ENCODE peak calls at places on chromosomes 4 and X, in six cellular contexts. I is Panc1; K is stimulated activated CD8-positive, alpha-beta memory T cell treated with anti-CD3 and anti-CD28 coated beads, Interleukin-4, amount 100 ng/mL, for 24 hours; F is right lobe of liver; U is hypothalamus; P is A549. G is an unnamed sample.

GRCh38 chr4:42865572-42866189 is 26.8 kb upstream of the GRXCR1 start:
- DNase-seq in I (peak), K (peak), F (peak), U (peak), P (peak), G (peak)

GRCh38 chr4:129394635-129395034 is 298.7 kb downstream of the C4orf33 start:
- DNase-seq in I (no peak), K (no peak), F (no peak), U (no peak), P (no peak), G (no peak)

GRCh38 chr4:8517946-8518345 is 62.2 kb upstream of the GPR78 start:
- DNase-seq in I (no peak), K (no peak), F (no peak), U (no peak), P (no peak), G (no peak)

GRCh38 chrX:33817266-33817665 is 314.8 kb downstream of the FAM47A start:
- DNase-seq in I (no peak), K (no peak), F (no peak), U (no peak), P (no peak), G (no peak)

GRCh38 chr4:144316869-144317268 is 176.4 kb upstream of the GYPA start:
- DNase-seq in I (no peak), K (no peak), F (no peak), U (no peak), P (no peak), G (no peak)

GRCh38 chrX:362937-363620 is 23.6 kb downstream of the PPP2R3B start:
- DNase-seq in I (no peak), K (no peak), F (no peak), U (no peak), P (no peak), G (no peak)

GRCh38 chr4:37892641-37893040 is 1.8 kb downstream of the TBC1D1 start:
- DNase-seq in I (no peak), K (peak), F (no peak), U (no peak), P (no peak), G (peak)

GRCh38 chrX:8879750-8880149 is 78.6 kb upstream of the FAM9A start:
- DNase-seq in I (no peak), K (peak), F (no peak), U (no peak), P (peak), G (peak)

GRCh38 chrX:57918750-57919436 is 8.6 kb upstream of the ZXDA start:
- DNase-seq in I (no peak), K (no peak), F (no peak), U (peak), P (no peak), G (peak)

GRCh38 chrX:123830309-123830708 is 29.5 kb upstream of the XIAP start:
- DNase-seq in I (no peak), K (no peak), F (peak), U (peak), P (peak), G (peak)

GRCh38 chr4:73872331-73873108 is 3.3 kb downstream of the CXCL1 start:
- DNase-seq in I (no peak), K (no peak), F (no peak), U (no peak), P (no peak), G (no peak)

GRCh38 chr4:76105652-76106051 is 31.1 kb downstream of the ART3 start:
- DNase-seq in I (no peak), K (no peak), F (no peak), U (no peak), P (no peak), G (no peak)

GRCh38 chr4:2083826-2084160 is 24.7 kb downstream of the NAT8L start:
- DNase-seq in I (no peak), K (no peak), F (peak), U (no peak), P (no peak), G (no peak)

GRCh38 chr4:133147922-133148689 is 988 bp upstream of the PCDH10 start:
- DNase-seq in I (no peak), K (no peak), F (no peak), U (peak), P (no peak), G (no peak)

GRCh38 chrX:132023117-132023895 is at the start of gene STK26:
- DNase-seq in I (no peak), K (peak), F (peak), U (peak), P (peak), G (peak)

GRCh38 chr4:8155048-8155447 is 3.6 kb downstream of the ABLIM2 start:
- DNase-seq in I (no peak), K (no peak), F (no peak), U (no peak), P (no peak), G (no peak)

GRCh38 chr4:130563891-130564418 is 1468.0 kb downstream of the C4orf33 start:
- DNase-seq in I (no peak), K (no peak), F (no peak), U (no peak), P (peak), G (no peak)

GRCh38 chr4:41215155-41215554 is 813 bp upstream of the APBB2 start:
- DNase-seq in I (no peak), K (no peak), F (no peak), U (no peak), P (no peak), G (no peak)

GRCh38 chr4:156901871-156902270 is 69.7 kb downstream of the PDGFC start:
- DNase-seq in I (no peak), K (no peak), F (no peak), U (no peak), P (no peak), G (no peak)